ENCODE peak calls at places on chromosomes 11 and 22, in four cellular contexts. One of them, this sample, is unnamed. For H3K4me1, the result is how much of the 10 kb centered on the place peaks cover.

GRCh38 chr22:48640890-48641771 is 1186.5 kb downstream of the BRD1 start:
- DNase-seq in lung: no peak
- DNase-seq in effector memory CD4-positive, alpha-beta T cell: no peak
- DNase-seq in heart left ventricle: no peak
- DNase-seq in this sample: no peak

GRCh38 chr11:450809-451451 is 851 bp downstream of the PTDSS2 start:
- DNase-seq in lung: peak
- DNase-seq in effector memory CD4-positive, alpha-beta T cell: peak
- DNase-seq in heart left ventricle: peak
- DNase-seq in this sample: peak

GRCh38 chr22:17093081-17093480 is 8.3 kb downstream of the IL17RA start:
- DNase-seq in lung: no peak
- DNase-seq in effector memory CD4-positive, alpha-beta T cell: no peak
- DNase-seq in heart left ventricle: no peak
- DNase-seq in this sample: no peak

GRCh38 chr11:88355887-88356286 is 18.4 kb upstream of the CTSC start:
- DNase-seq in lung: no peak
- DNase-seq in effector memory CD4-positive, alpha-beta T cell: no peak
- DNase-seq in heart left ventricle: no peak
- DNase-seq in this sample: no peak

GRCh38 chr11:46808804-46809431 is 37.2 kb downstream of the CKAP5 start:
- DNase-seq in lung: no peak
- DNase-seq in effector memory CD4-positive, alpha-beta T cell: no peak
- DNase-seq in heart left ventricle: no peak
- DNase-seq in this sample: no peak

GRCh38 chr11:60781286-60782044 is 3.7 kb upstream of the MS4A10 start:
- DNase-seq in lung: no peak
- DNase-seq in effector memory CD4-positive, alpha-beta T cell: no peak
- DNase-seq in heart left ventricle: no peak
- DNase-seq in this sample: no peak

GRCh38 chr11:131624526-131624925 is 254.1 kb downstream of the NTM start:
- DNase-seq in lung: no peak
- DNase-seq in effector memory CD4-positive, alpha-beta T cell: no peak
- DNase-seq in heart left ventricle: no peak
- DNase-seq in this sample: no peak

GRCh38 chr22:23756891-23757290 is 2.7 kb upstream of the VPREB3 start:
- DNase-seq in lung: no peak
- DNase-seq in effector memory CD4-positive, alpha-beta T cell: no peak
- DNase-seq in heart left ventricle: no peak
- DNase-seq in this sample: no peak

GRCh38 chr11:85806876-85807275 is 4.1 kb downstream of the SYTL2 start:
- DNase-seq in lung: no peak
- DNase-seq in effector memory CD4-positive, alpha-beta T cell: no peak
- DNase-seq in heart left ventricle: no peak
- DNase-seq in this sample: no peak

GRCh38 chr11:12319734-12320387 is 57.5 kb upstream of the PARVA start:
- DNase-seq in lung: no peak
- DNase-seq in effector memory CD4-positive, alpha-beta T cell: no peak
- DNase-seq in heart left ventricle: no peak
- DNase-seq in this sample: no peak

GRCh38 chr11:65419460-65419772 is 3.2 kb upstream of the NEAT1 start:
- DNase-seq in lung: no peak
- DNase-seq in effector memory CD4-positive, alpha-beta T cell: no peak
- DNase-seq in heart left ventricle: no peak
- DNase-seq in this sample: peak

GRCh38 chr11:70065318-70066135 is 12.6 kb upstream of the ANO1 start:
- DNase-seq in lung: no peak
- DNase-seq in effector memory CD4-positive, alpha-beta T cell: no peak
- DNase-seq in heart left ventricle: no peak
- DNase-seq in this sample: no peak

GRCh38 chr11:111960916-111961315 is 23.8 kb downstream of the DIXDC1 start:
- DNase-seq in lung: no peak
- DNase-seq in effector memory CD4-positive, alpha-beta T cell: no peak
- DNase-seq in heart left ventricle: no peak
- DNase-seq in this sample: no peak

GRCh38 chr22:49577168-49578060 is 250.3 kb downstream of the BRD1 start:
- DNase-seq in lung: no peak
- DNase-seq in effector memory CD4-positive, alpha-beta T cell: no peak
- DNase-seq in heart left ventricle: peak
- DNase-seq in this sample: no peak

GRCh38 chr11:121670792-121671275 is 218.1 kb upstream of the SORL1-AS1 start:
- DNase-seq in lung: no peak
- DNase-seq in effector memory CD4-positive, alpha-beta T cell: no peak
- DNase-seq in heart left ventricle: no peak
- DNase-seq in this sample: no peak

GRCh38 chr11:125251956-125252355 is 87.4 kb downstream of the PKNOX2 start:
- DNase-seq in lung: no peak
- DNase-seq in effector memory CD4-positive, alpha-beta T cell: no peak
- DNase-seq in heart left ventricle: no peak
- DNase-seq in this sample: no peak

GRCh38 chr11:125245299-125245698 is 80.7 kb downstream of the PKNOX2 start:
- DNase-seq in lung: no peak
- DNase-seq in effector memory CD4-positive, alpha-beta T cell: no peak
- DNase-seq in heart left ventricle: no peak
- DNase-seq in this sample: no peak

GRCh38 chr11:125253795-125254525 is 89.4 kb downstream of the PKNOX2 start:
- DNase-seq in lung: no peak
- DNase-seq in effector memory CD4-positive, alpha-beta T cell: no peak
- DNase-seq in heart left ventricle: peak
- DNase-seq in this sample: no peak

GRCh38 chr11:125253289-125253688 is 88.7 kb downstream of the PKNOX2 start:
- DNase-seq in lung: no peak
- DNase-seq in effector memory CD4-positive, alpha-beta T cell: no peak
- DNase-seq in heart left ventricle: no peak
- DNase-seq in this sample: no peak

DNA sequence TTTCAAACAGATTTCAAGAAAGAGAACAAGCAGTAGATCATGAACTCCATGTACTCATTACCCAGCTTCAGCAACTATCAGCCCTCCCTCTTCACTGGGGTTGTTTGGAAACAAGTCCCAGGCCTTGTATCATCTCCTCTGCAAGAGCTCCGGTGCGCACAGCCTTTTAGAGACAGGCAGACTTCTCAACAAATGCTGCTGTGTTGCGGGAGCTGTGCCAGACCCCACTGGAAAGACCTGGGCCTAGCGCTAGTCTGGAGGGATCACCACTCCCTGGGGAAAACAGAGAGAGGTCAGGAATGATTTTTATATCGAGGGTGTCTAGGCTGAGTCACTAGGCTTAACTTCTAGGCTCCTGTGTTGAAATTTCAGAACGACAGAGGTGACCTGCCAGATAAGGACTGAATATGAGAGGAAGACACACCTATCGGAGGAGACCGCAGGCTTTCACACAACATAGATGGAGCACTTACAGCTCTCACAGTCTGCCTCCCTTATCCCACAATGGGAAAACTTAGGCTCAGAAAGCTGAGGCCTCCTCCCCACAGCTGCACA is 85.8 kb downstream of the PKNOX2 start:
- DNase-seq in lung: no peak
- DNase-seq in effector memory CD4-positive, alpha-beta T cell: no peak
- DNase-seq in heart left ventricle: no peak
- DNase-seq in this sample: no peak
- H3K4me1 ChIP-seq in lung: under half
- H3K4me1 ChIP-seq in effector memory CD4-positive, alpha-beta T cell: under half
- H3K4me1 ChIP-seq in heart left ventricle: under half
- H3K4me1 ChIP-seq in this sample: under half

GRCh38 chr11:5233268-5233667 is 1.0 kb downstream of the HBD start:
- DNase-seq in lung: no peak
- DNase-seq in effector memory CD4-positive, alpha-beta T cell: no peak
- DNase-seq in heart left ventricle: no peak
- DNase-seq in this sample: no peak
- H3K4me3 ChIP-seq in lung: no peak
- H3K4me3 ChIP-seq in effector memory CD4-positive, alpha-beta T cell: no peak
- H3K4me3 ChIP-seq in heart left ventricle: no peak
- H3K4me3 ChIP-seq in this sample: no peak

GRCh38 chr22:36348760-36349159 is 39.0 kb downstream of the MYH9 start:
- DNase-seq in lung: no peak
- DNase-seq in effector memory CD4-positive, alpha-beta T cell: no peak
- DNase-seq in heart left ventricle: no peak
- DNase-seq in this sample: no peak

GRCh38 chr22:36351921-36352774 is 35.6 kb downstream of the MYH9 start:
- DNase-seq in lung: no peak
- DNase-seq in effector memory CD4-positive, alpha-beta T cell: no peak
- DNase-seq in heart left ventricle: no peak
- DNase-seq in this sample: no peak

GRCh38 chr22:36349726-36350125 is 38.0 kb downstream of the MYH9 start:
- DNase-seq in lung: no peak
- DNase-seq in effector memory CD4-positive, alpha-beta T cell: no peak
- DNase-seq in heart left ventricle: no peak
- DNase-seq in this sample: no peak

GRCh38 chr22:36352775-36353507 is 34.8 kb downstream of the MYH9 start:
- DNase-seq in lung: no peak
- DNase-seq in effector memory CD4-positive, alpha-beta T cell: no peak
- DNase-seq in heart left ventricle: peak
- DNase-seq in this sample: peak

GRCh38 chr22:36350751-36351594 is 36.8 kb downstream of the MYH9 start:
- DNase-seq in lung: no peak
- DNase-seq in effector memory CD4-positive, alpha-beta T cell: no peak
- DNase-seq in heart left ventricle: no peak
- DNase-seq in this sample: no peak
- H3K4me1 ChIP-seq in lung: under half
- H3K4me1 ChIP-seq in effector memory CD4-positive, alpha-beta T cell: half or more
- H3K4me1 ChIP-seq in heart left ventricle: half or more
- H3K4me1 ChIP-seq in this sample: half or more

GRCh38 chr11:43941257-43941879 is 1.1 kb upstream of the C11orf96 start:
- DNase-seq in lung: no peak
- DNase-seq in effector memory CD4-positive, alpha-beta T cell: no peak
- DNase-seq in heart left ventricle: no peak
- DNase-seq in this sample: no peak
- H3K4me3 ChIP-seq in lung: no peak
- H3K4me3 ChIP-seq in effector memory CD4-positive, alpha-beta T cell: no peak
- H3K4me3 ChIP-seq in heart left ventricle: no peak
- H3K4me3 ChIP-seq in this sample: no peak

DNA sequence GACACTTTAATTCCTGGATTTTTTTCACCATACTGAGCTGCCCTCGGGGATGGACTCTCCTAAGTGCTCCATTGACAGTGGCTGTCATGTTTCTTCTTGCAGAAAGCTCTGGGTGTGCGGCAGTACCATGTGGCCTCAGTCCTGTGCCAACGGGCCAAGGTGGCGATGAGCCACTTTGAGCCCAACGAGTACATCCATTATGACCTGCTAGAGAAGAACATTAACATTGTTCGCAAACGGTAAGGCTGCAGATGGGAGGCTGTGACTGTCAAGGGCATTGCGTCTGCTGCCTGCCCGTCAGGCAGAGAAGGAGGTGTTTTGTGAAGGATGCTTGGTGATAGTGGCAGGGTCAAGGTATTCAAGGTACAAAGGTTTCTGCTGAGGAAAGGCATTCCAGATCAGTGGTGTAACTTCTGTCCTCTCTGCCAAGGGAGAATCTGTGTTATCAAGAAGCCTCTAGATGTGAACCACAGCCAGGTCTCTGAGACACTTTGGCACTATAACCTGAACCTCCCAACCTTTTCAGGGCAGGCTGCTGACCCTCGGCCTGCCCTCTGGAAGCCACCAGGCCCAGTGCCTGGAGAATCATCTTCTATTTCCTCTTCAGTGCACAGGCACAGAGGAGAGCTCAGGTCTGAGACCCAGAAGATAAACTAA is 30.8 kb downstream of the ACO2 start:
- DNase-seq in lung: no peak
- DNase-seq in effector memory CD4-positive, alpha-beta T cell: no peak
- DNase-seq in heart left ventricle: no peak
- DNase-seq in this sample: no peak
- H3K4me1 ChIP-seq in lung: under half
- H3K4me1 ChIP-seq in effector memory CD4-positive, alpha-beta T cell: under half
- H3K4me1 ChIP-seq in heart left ventricle: under half
- H3K4me1 ChIP-seq in this sample: under half

GRCh38 chr11:8328848-8329330 is 65.2 kb upstream of the LMO1 start:
- DNase-seq in lung: peak
- DNase-seq in effector memory CD4-positive, alpha-beta T cell: no peak
- DNase-seq in heart left ventricle: peak
- DNase-seq in this sample: peak
- H3K4me3 ChIP-seq in lung: no peak
- H3K4me3 ChIP-seq in effector memory CD4-positive, alpha-beta T cell: no peak
- H3K4me3 ChIP-seq in heart left ventricle: peak
- H3K4me3 ChIP-seq in this sample: no peak

GRCh38 chr11:129974672-129975071 is 28.0 kb downstream of the PRDM10 start:
- DNase-seq in lung: no peak
- DNase-seq in effector memory CD4-positive, alpha-beta T cell: no peak
- DNase-seq in heart left ventricle: no peak
- DNase-seq in this sample: no peak
- H3K4me1 ChIP-seq in lung: under half
- H3K4me1 ChIP-seq in effector memory CD4-positive, alpha-beta T cell: under half
- H3K4me1 ChIP-seq in heart left ventricle: under half
- H3K4me1 ChIP-seq in this sample: under half

GRCh38 chr22:26512149-26512793 is at the start of gene TFIP11:
- DNase-seq in lung: peak
- DNase-seq in effector memory CD4-positive, alpha-beta T cell: peak
- DNase-seq in heart left ventricle: peak
- DNase-seq in this sample: peak

GRCh38 chr22:26514419-26515161 is 2.3 kb upstream of the TFIP11 start:
- DNase-seq in lung: no peak
- DNase-seq in effector memory CD4-positive, alpha-beta T cell: no peak
- DNase-seq in heart left ventricle: no peak
- DNase-seq in this sample: peak

GRCh38 chr22:26516503-26516902 is 4.2 kb upstream of the TFIP11 start:
- DNase-seq in lung: no peak
- DNase-seq in effector memory CD4-positive, alpha-beta T cell: no peak
- DNase-seq in heart left ventricle: no peak
- DNase-seq in this sample: no peak

GRCh38 chr22:26515938-26516337 is 3.7 kb upstream of the TFIP11 start:
- DNase-seq in lung: no peak
- DNase-seq in effector memory CD4-positive, alpha-beta T cell: no peak
- DNase-seq in heart left ventricle: no peak
- DNase-seq in this sample: no peak

DNA sequence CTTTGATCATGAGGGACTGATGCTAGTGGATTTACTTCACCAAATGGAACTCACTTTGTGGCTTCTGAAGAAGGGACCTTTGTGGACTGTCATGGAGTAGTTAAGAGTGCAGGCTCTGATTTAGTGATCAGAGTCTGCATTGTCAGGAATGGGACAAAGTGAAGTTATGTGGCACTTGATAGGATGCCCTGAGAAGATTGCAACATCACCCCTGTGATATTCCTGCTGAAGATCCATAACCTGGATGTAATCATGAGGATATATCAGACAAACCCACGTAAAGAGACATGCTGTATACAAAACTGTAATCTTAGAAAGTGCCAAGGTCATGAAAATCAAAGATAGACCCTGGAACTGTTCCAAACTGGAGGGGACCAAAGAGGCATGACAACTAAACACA is 1.6 kb upstream of the TFIP11 start:
- DNase-seq in lung: no peak
- DNase-seq in effector memory CD4-positive, alpha-beta T cell: no peak
- DNase-seq in heart left ventricle: no peak
- DNase-seq in this sample: no peak
- H3K4me3 ChIP-seq in lung: no peak
- H3K4me3 ChIP-seq in effector memory CD4-positive, alpha-beta T cell: no peak
- H3K4me3 ChIP-seq in heart left ventricle: no peak
- H3K4me3 ChIP-seq in this sample: no peak

This sample was measured in pancreas.